ENCODE peak calls at places on chromosomes 6 and 20, in nine cellular contexts. U, M, P, T, W, L, A, R and D are unnamed samples.

GRCh38 chr6:107490568-107491058 is 696 bp downstream of the SOBP start:
- DNase-seq in M (no peak), A (no peak), T (no peak), W (no peak), P (no peak), R (peak; percentile 67), L (peak; percentile 21), U (no peak), D (no peak)

GRCh38 chr6:125764105-125764671 is 14.8 kb downstream of the HEY2 start:
- DNase-seq in R (no peak), U (no peak), P (no peak), M (no peak), T (no peak), L (no peak), A (no peak), W (no peak), D (no peak)

GRCh38 chr6:32790306-32790705 is 26.5 kb downstream of the HLA-DOB start:
- DNase-seq in W (no peak), R (no peak), A (no peak), T (no peak), L (no peak), U (no peak), M (no peak), P (no peak), D (no peak)

GRCh38 chr20:29497261-29497671 is 1760.2 kb upstream of the DEFB115 start:
- DNase-seq in M (peak; percentile 40), W (peak; percentile 35), R (peak; percentile 7), A (peak; percentile 84), U (no peak), P (peak; percentile 52), L (no peak), T (no peak), D (no peak)

GRCh38 chr20:37651932-37652331 is 41.9 kb upstream of the CTNNBL1 start:
- DNase-seq in L (peak; percentile 14), W (no peak), P (peak; percentile 59), U (no peak), M (no peak), T (no peak), R (peak; percentile 80), A (no peak), D (no peak)

GRCh38 chr6:167420858-167421766 is 96.2 kb downstream of the TTLL2 start:
- DNase-seq in P (no peak), L (no peak), M (peak; percentile 94), A (peak; percentile 79), U (no peak), W (no peak), R (peak; percentile 71), T (no peak), D (no peak)

GRCh38 chr6:104771258-104771832 is 88.4 kb downstream of the HACE1 start:
- DNase-seq in M (no peak), U (no peak), L (no peak), P (peak; percentile 62), R (no peak), W (no peak), T (peak; percentile 44), A (no peak), D (no peak)

GRCh38 chr6:159252955-159253508 is 83.8 kb downstream of the FNDC1 start:
- DNase-seq in R (peak; percentile 77), L (no peak), T (peak; percentile 45), U (no peak), W (peak; percentile 32), P (peak; percentile 75), M (no peak), A (no peak), D (no peak)

GRCh38 chr20:21518292-21518991 is 4.6 kb upstream of the NKX2-2 start:
- DNase-seq in A (no peak), P (no peak), T (no peak), L (no peak), M (no peak), U (no peak), R (peak; percentile 71), W (no peak), D (no peak)

GRCh38 chr20:21516180-21516567 is 2.3 kb upstream of the NKX2-2 start:
- DNase-seq in M (no peak), L (no peak), A (no peak), R (no peak), T (no peak), U (no peak), P (no peak), W (no peak), D (no peak)

GRCh38 chr20:21517566-21518277 is 3.9 kb upstream of the NKX2-2 start:
- DNase-seq in L (no peak), P (no peak), W (no peak), R (peak; percentile 78), T (no peak), A (peak; percentile 53), U (no peak), M (no peak), D (no peak)

GRCh38 chr20:21515300-21516179 is 1.7 kb upstream of the NKX2-2 start:
- DNase-seq in P (no peak), L (no peak), A (peak; percentile 50), W (no peak), U (no peak), T (no peak), R (peak; percentile 81), M (no peak), D (no peak)

GRCh38 chr20:21516861-21517565 is 3.1 kb upstream of the NKX2-2 start:
- DNase-seq in R (peak; percentile 79), A (peak; percentile 43), P (no peak), U (no peak), L (no peak), T (no peak), M (no peak), W (no peak), D (no peak)
- H3K27me3 ChIP-seq in R (peaks cover 92% of the 10 kb centered on the region), A (peaks cover 100% of the 10 kb centered on the region), P (peaks cover 100% of the 10 kb centered on the region), U (no peaks in the 10 kb centered on the region), L (peaks cover 99% of the 10 kb centered on the region), T (peaks cover 94% of the 10 kb centered on the region), M (peaks cover 99% of the 10 kb centered on the region), W (peaks cover 91% of the 10 kb centered on the region), D (peaks cover 32% of the 10 kb centered on the region)

GRCh38 chr6:148743476-148743875 is 3.4 kb upstream of the UST start:
- DNase-seq in U (no peak), L (no peak), P (no peak), A (no peak), T (no peak), M (no peak), W (no peak), R (no peak), D (no peak)

GRCh38 chr6:148745926-148746325 is 904 bp upstream of the UST start:
- DNase-seq in L (no peak), T (no peak), A (no peak), M (no peak), U (no peak), P (no peak), W (no peak), R (no peak), D (no peak)

GRCh38 chr6:148747145-148747492 is 289 bp downstream of the UST start:
- DNase-seq in U (peak; percentile 23), P (peak; percentile 72), W (no peak), L (peak; percentile 29), T (peak; percentile 42), A (peak; percentile 82), R (peak; percentile 77), M (peak; percentile 46), D (no peak)

GRCh38 chr6:148747493-148748160 is 797 bp downstream of the UST start:
- DNase-seq in T (peak; percentile 21), R (peak; percentile 67), W (no peak), U (peak; percentile 36), L (peak; percentile 14), A (peak; percentile 87), M (peak; percentile 72), P (peak; percentile 38), D (peak; percentile 72)

GRCh38 chr6:148746363-148747144 is at the start of gene UST:
- DNase-seq in M (peak; percentile 75), W (peak; percentile 81), P (peak; percentile 98), L (peak; percentile 78), U (peak; percentile 83), T (peak; percentile 95), R (peak; percentile 91), A (peak; percentile 83), D (peak; percentile 60)
- H3K27me3 ChIP-seq in M (peaks cover 21% of the 10 kb centered on the region), W (peaks cover 4% of the 10 kb centered on the region), P (no peaks in the 10 kb centered on the region), L (peaks cover 6% of the 10 kb centered on the region), U (no peaks in the 10 kb centered on the region), T (no peaks in the 10 kb centered on the region), R (no peaks in the 10 kb centered on the region), A (peaks cover 65% of the 10 kb centered on the region), D (no peaks in the 10 kb centered on the region)

DNA sequence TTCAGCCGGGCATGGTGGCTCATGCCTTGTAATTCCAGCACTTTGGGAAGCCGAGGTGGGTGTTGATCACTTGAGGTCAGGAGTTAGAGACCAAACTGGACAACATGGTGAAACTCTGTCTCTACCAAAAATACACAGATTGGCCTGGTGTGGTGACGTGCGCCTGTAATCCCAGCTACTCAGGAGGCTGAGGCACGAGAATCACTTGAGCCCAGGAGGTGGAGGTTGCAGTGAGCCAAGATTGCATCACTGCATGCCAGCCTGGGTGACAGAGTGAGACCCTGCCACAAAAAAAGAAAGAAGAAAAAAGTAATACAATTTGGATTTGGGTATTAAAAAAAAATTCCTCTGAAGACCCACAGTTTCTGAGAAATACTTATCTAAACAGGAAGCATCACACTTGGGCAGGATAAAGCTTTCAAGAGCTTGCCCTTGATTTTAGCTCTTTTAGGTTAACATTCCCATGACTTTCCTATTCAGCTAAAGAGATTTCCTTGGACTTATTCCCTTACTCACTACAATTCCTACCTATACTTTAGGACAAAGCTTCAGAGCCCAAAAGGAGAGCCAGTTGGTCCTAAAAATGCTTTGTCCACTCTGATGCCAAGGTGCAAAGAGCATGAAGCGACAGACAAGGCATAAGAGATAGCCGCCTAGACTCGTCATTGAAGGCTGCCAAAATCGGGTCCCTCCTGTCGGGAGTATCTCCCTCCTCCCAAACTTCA is 1.9 kb downstream of the ELOVL2 start:
- DNase-seq in U (no peak), L (no peak), A (no peak), P (no peak), W (no peak), R (no peak), M (no peak), T (no peak), D (no peak)
- H3K27me3 ChIP-seq in U (no peaks in the 10 kb centered on the region), L (peaks cover 43% of the 10 kb centered on the region), A (peaks cover 100% of the 10 kb centered on the region), P (peaks cover 83% of the 10 kb centered on the region), W (peaks cover 30% of the 10 kb centered on the region), R (peaks cover 37% of the 10 kb centered on the region), M (peaks cover 33% of the 10 kb centered on the region), T (no peaks in the 10 kb centered on the region), D (peaks cover 8% of the 10 kb centered on the region)

GRCh38 chr6:36267731-36268477 is 2.0 kb upstream of the PNPLA1 start:
- DNase-seq in M (no peak), R (no peak), P (no peak), U (no peak), A (peak; percentile 13), W (no peak), L (no peak), T (no peak), D (no peak)

GRCh38 chr6:36266913-36267644 is 2.8 kb upstream of the PNPLA1 start:
- DNase-seq in L (no peak), U (no peak), P (no peak), W (no peak), T (no peak), A (peak; percentile 31), M (no peak), R (no peak), D (no peak)

GRCh38 chr6:36268478-36269248 is 1.2 kb upstream of the PNPLA1 start:
- DNase-seq in U (no peak), L (no peak), T (peak; percentile 12), W (no peak), R (no peak), A (peak; percentile 65), M (no peak), P (peak; percentile 70), D (no peak)

GRCh38 chr6:36272234-36272633 is 2.4 kb downstream of the PNPLA1 start:
- DNase-seq in U (no peak), R (no peak), L (no peak), P (no peak), A (peak; percentile 20), T (no peak), M (no peak), W (no peak), D (peak; percentile 33)

DNA sequence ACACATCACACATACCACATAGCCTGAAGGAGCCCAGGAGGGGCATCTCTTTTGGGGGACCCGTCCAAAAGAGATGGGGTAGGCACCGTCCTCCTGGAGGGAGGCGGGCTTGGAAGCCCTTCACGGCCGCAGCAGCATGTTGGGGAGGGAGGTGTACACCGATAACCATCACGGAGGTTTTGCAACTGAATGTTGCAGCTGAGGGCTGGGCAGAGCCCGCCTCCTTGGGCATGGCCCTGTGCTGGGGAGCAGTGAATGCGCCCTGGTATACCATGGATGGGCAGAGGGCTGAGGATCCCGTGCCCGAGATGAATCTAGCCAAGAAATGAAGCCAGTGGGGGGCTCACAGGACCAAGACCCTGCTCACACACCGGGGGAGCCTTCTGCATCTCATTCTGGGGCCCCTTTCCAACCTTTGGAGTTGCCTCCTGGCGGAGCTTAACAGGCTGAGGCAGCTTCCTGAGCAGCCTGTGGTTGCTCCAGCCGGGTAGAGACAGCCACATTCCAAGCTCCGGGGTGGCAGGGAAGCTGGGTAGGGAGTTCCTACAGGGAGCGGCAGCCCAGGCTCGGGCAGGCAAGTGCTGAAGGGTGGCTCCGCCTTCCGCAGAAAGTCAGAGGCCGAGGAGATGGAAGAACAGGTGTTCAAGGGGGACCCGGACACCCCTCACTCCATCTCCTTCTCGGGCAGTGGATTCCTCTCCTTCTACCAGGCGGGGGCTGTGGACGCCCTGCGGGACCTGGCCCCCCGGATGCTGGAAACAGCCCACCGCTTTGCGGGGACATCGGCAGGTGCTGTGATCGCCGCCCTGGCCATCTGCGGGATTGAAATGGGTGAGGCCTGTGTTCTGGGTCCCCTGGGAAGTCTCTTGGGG is at the start of gene PNPLA1:
- DNase-seq in U (no peak), A (peak; percentile 50), P (no peak), L (no peak), W (no peak), R (peak; percentile 76), T (no peak), M (no peak), D (no peak)
- H3K27me3 ChIP-seq in U (no peaks in the 10 kb centered on the region), A (peaks cover 39% of the 10 kb centered on the region), P (no peaks in the 10 kb centered on the region), L (peaks cover 25% of the 10 kb centered on the region), W (no peaks in the 10 kb centered on the region), R (no peaks in the 10 kb centered on the region), T (peaks cover 53% of the 10 kb centered on the region), M (no peaks in the 10 kb centered on the region), D (no peaks in the 10 kb centered on the region)